ENCODE peak calls at places on chromosomes 6 and 20, in eight cellular contexts. H is PC-3, A is uterus, L is IMR-90, F is pancreas, U is heart right ventricle, Y is PC-9, N is neural progenitor cell. G is an unnamed sample.

GRCh38 chr6:19452495-19452894 is 384.7 kb upstream of the ID4 start:
- DNase-seq in A (no peak), Y (no peak), U (no peak), H (peak; percentile 30), F (no peak), L (no peak), N (peak; percentile 63), G (no peak)

GRCh38 chr6:133818320-133818719 is 70.6 kb upstream of the TCF21 start:
- DNase-seq in Y (no peak), N (no peak), L (no peak), H (no peak), F (no peak), U (no peak), A (no peak), G (peak; percentile 21)

GRCh38 chr6:50720623-50721022 is 7.3 kb downstream of the TFAP2D start:
- DNase-seq in A (no peak), F (no peak), U (no peak), H (peak; percentile 37), Y (no peak), N (peak; percentile 86), L (no peak), G (no peak)

GRCh38 chr20:4607287-4607713 is 114.4 kb upstream of the PRND start:
- DNase-seq in N (peak; percentile 84), U (peak; percentile 64), H (peak; percentile 83), Y (peak; percentile 49), L (peak; percentile 70), A (peak; percentile 55), F (peak; percentile 39), G (peak; percentile 71)

GRCh38 chr6:106512958-106513480 is 116.3 kb downstream of the RTN4IP1 start:
- DNase-seq in A (no peak), F (no peak), Y (no peak), U (no peak), L (no peak), H (no peak), N (no peak), G (no peak)

GRCh38 chr20:5180421-5180820 is 53.6 kb downstream of the CDS2 start:
- DNase-seq in N (no peak), F (no peak), Y (no peak), L (no peak), U (no peak), H (no peak), A (no peak), G (no peak)

GRCh38 chr20:7924692-7925091 is 15.6 kb downstream of the HAO1 start:
- DNase-seq in Y (no peak), N (no peak), A (no peak), H (peak; percentile 93), U (peak; percentile 13), F (no peak), L (peak; percentile 97), G (no peak)

GRCh38 chr6:149923327-149923986 is 536 bp upstream of the RAET1G start:
- DNase-seq in L (no peak), U (no peak), Y (no peak), A (no peak), F (no peak), H (no peak), N (no peak), G (no peak)

GRCh38 chr6:125947581-125947980 is 9.0 kb upstream of the HINT3 start:
- DNase-seq in H (peak; percentile 31), A (no peak), N (no peak), U (no peak), F (no peak), L (peak; percentile 49), Y (peak; percentile 34), G (no peak)

DNA sequence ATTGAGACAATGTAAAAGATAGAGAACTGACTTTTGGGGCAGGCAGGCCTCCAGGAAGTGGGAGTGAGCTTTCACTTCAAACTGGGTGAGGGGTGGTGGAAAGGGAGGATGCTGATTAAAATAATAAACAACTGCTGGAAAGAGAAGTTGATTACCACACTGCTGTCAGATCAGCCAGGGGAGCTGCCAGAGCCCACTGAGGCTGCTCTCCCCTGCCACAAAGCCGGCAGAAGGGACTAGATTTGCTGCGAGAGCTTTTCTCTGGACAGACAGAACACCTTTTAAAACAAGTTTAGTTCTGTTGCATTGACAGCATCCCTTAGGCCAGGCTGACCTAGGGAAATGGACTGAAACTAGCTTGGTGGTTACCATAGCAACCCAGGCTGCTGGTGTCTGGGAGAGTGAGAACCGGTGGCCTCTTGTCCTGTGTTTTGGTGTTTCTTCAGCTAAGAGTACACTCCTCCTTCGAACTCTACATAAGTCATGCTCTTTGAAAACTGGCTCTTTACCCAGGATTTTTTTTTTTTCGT is 374.1 kb downstream of the UTRN start:
- DNase-seq in L (peak; percentile 51), Y (no peak), U (peak; percentile 42), F (peak; percentile 14), N (peak; percentile 85), A (peak; percentile 35), H (no peak), G (no peak)
- H3K4me3 ChIP-seq in L (no peak overlapping the region), Y (no peak overlapping the region), U (no peak overlapping the region), F (no peak overlapping the region), N (no peak overlapping the region), A (no peak overlapping the region), H (no peak overlapping the region), G (no peak overlapping the region)

GRCh38 chr20:59297641-59298040 is 2.8 kb upstream of the EDN3 start:
- DNase-seq in H (no peak), A (no peak), Y (no peak), L (no peak), F (no peak), N (peak; percentile 62), U (no peak), G (no peak)

GRCh38 chr20:59305898-59306640 is 5.7 kb downstream of the EDN3 start:
- DNase-seq in A (no peak), F (no peak), Y (no peak), U (no peak), N (no peak), H (no peak), L (no peak), G (peak; percentile 68)

GRCh38 chr20:59299961-59300340 is 460 bp upstream of the EDN3 start:
- DNase-seq in Y (no peak), F (peak; percentile 30), A (no peak), L (no peak), N (no peak), H (no peak), U (no peak), G (peak; percentile 17)

GRCh38 chr20:59300341-59301081 is at the start of gene EDN3:
- DNase-seq in L (no peak), U (no peak), N (peak; percentile 54), H (no peak), A (no peak), Y (no peak), F (no peak), G (no peak)

GRCh38 chr20:59301343-59302007 is 1.1 kb downstream of the EDN3 start:
- DNase-seq in A (no peak), L (no peak), Y (no peak), U (no peak), F (no peak), N (no peak), H (no peak), G (no peak)
- H3K27me3 ChIP-seq in A (no peaks in the 10 kb centered on the region), L (no peaks in the 10 kb centered on the region), Y (peaks cover 97% of the 10 kb centered on the region), U (peaks cover 62% of the 10 kb centered on the region), F (peaks cover 5% of the 10 kb centered on the region), N (peaks cover 87% of the 10 kb centered on the region), H (peaks cover 98% of the 10 kb centered on the region), G (peaks cover 27% of the 10 kb centered on the region)

GRCh38 chr6:40148882-40149573 is 214.8 kb upstream of the MOCS1 start:
- DNase-seq in U (no peak), Y (no peak), A (no peak), F (no peak), L (no peak), N (no peak), H (no peak), G (peak; percentile 11)
- H3K4me3 ChIP-seq in U (no peak overlapping the region), Y (no peak overlapping the region), A (no peak overlapping the region), F (no peak overlapping the region), L (no peak overlapping the region), N (no peak overlapping the region), H (no peak overlapping the region), G (no peak overlapping the region)

DNA sequence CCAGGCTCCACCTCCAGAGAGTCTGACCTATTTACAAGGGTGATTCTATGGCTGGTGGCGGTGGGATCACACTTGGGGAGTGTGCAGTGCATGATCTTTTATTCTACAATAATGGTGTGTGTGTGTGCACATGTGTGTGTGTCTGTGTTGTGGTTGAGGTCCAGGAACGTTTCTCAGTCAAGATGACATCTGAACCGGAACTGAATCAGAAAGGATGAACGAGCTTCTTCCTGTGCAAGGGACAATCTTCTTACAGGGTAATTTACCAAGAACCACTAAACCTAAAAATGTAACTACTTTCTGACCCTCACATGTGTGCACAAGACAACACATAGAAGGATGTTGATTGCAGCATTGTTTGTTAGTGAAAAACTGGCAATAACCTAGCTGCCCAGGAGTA is 8.6 kb downstream of the MMP9 start:
- DNase-seq in U (no peak), H (no peak), N (no peak), Y (no peak), F (no peak), A (no peak), L (no peak), G (no peak)
- H3K27me3 ChIP-seq in U (peaks cover 81% of the 10 kb centered on the region), H (no peaks in the 10 kb centered on the region), N (peaks cover 40% of the 10 kb centered on the region), Y (no peaks in the 10 kb centered on the region), F (peaks cover 14% of the 10 kb centered on the region), A (peaks cover 40% of the 10 kb centered on the region), L (peaks cover 49% of the 10 kb centered on the region), G (no peaks in the 10 kb centered on the region)

GRCh38 chr6:159169193-159169555 is at the start of gene FNDC1:
- DNase-seq in H (no peak), U (no peak), A (peak; percentile 23), N (peak; percentile 84), L (no peak), F (no peak), Y (no peak), G (peak; percentile 52)
- H3K4me3 ChIP-seq in H (no peak within 1 kb of the TSS), U (no peak within 1 kb of the TSS), A (peak within 1 kb of the TSS; percentile 31), N (peak within 1 kb of the TSS; percentile 49), L (peak within 1 kb of the TSS; percentile 34), F (peak within 1 kb of the TSS; percentile 33), Y (no peak within 1 kb of the TSS), G (peak within 1 kb of the TSS; percentile 60)

GRCh38 chr6:25793970-25794369 is 37.9 kb downstream of the SLC17A1 start:
- DNase-seq in U (no peak), F (no peak), H (no peak), N (no peak), L (no peak), Y (no peak), A (no peak), G (no peak)

GRCh38 chr6:25788305-25788922 is 33.9 kb downstream of the SLC17A4 start:
- DNase-seq in F (peak; percentile 39), N (peak; percentile 54), U (peak; percentile 40), Y (peak; percentile 41), L (peak; percentile 51), H (peak; percentile 77), A (no peak), G (peak; percentile 79)

GRCh38 chr6:25792016-25792415 is 37.5 kb downstream of the SLC17A4 start:
- DNase-seq in A (no peak), N (no peak), H (no peak), U (no peak), Y (no peak), F (no peak), L (no peak), G (no peak)

GRCh38 chr6:25787469-25787868 is 32.9 kb downstream of the SLC17A4 start:
- DNase-seq in F (no peak), A (no peak), N (no peak), L (no peak), H (no peak), U (no peak), Y (no peak), G (no peak)

GRCh38 chr6:25789475-25789874 is 34.9 kb downstream of the SLC17A4 start:
- DNase-seq in L (no peak), N (no peak), U (no peak), F (no peak), H (no peak), A (no peak), Y (no peak), G (no peak)
- H3K27me3 ChIP-seq in L (no peaks in the 10 kb centered on the region), N (no peaks in the 10 kb centered on the region), U (no peaks in the 10 kb centered on the region), F (no peaks in the 10 kb centered on the region), H (peaks cover 16% of the 10 kb centered on the region), A (no peaks in the 10 kb centered on the region), Y (no peaks in the 10 kb centered on the region), G (no peaks in the 10 kb centered on the region)